ENCODE peak calls at places on chromosomes 16 and 17, in seven cellular contexts. U is T-helper 2 cell; E is stimulated activated CD8-positive, alpha-beta memory T cell treated with anti-CD3 and anti-CD28 coated beads, Interleukin-7, amount 100 ng/mL, for 1 hour; C is GM04503; K is neural crest cell; T is GM10248; N is nucleus accumbens. M is an unnamed sample.

GRCh38 chr16:10232757-10233156 is 50.5 kb upstream of the GRIN2A start:
- DNase-seq in T (no peak), E (no peak), C (no peak), U (no peak), N (no peak), K (no peak), M (no peak)

GRCh38 chr16:15775209-15775608 is 81.6 kb downstream of the MYH11 start:
- DNase-seq in N (no peak), E (no peak), C (no peak), U (no peak), T (no peak), K (no peak), M (peak; percentile 26)

GRCh38 chr17:40065771-40066510 is 3.2 kb downstream of the THRA start:
- DNase-seq in N (peak; percentile 54), T (no peak), C (no peak), E (no peak), K (no peak), U (no peak), M (no peak)

GRCh38 chr17:79695293-79696158 is 35.2 kb upstream of the ENPP7 start:
- DNase-seq in C (no peak), T (no peak), E (no peak), K (no peak), U (no peak), N (no peak), M (no peak)

GRCh38 chr17:4956493-4957061 is 5.7 kb downstream of the ENO3 start:
- DNase-seq in E (no peak), K (no peak), U (no peak), C (no peak), T (no peak), N (no peak), M (peak; percentile 47)

GRCh38 chr16:26606381-26607150 is 460.2 kb upstream of the C16orf82 start:
- DNase-seq in C (no peak), T (no peak), N (no peak), K (no peak), U (no peak), E (no peak), M (no peak)

GRCh38 chr17:51371732-51372151 is 111.4 kb downstream of the UTP18 start:
- DNase-seq in E (peak; percentile 2), K (peak; percentile 51), U (no peak), N (peak; percentile 52), T (peak; percentile 38), C (no peak), M (peak; percentile 77)

GRCh38 chr17:51435641-51436091 is 175.3 kb downstream of the UTP18 start:
- DNase-seq in U (no peak), E (no peak), T (peak; percentile 21), N (peak; percentile 4), K (peak; percentile 53), C (no peak), M (peak; percentile 47)

GRCh38 chr17:52828621-52829020 is 670.1 kb upstream of the CA10 start:
- DNase-seq in K (no peak), T (no peak), U (no peak), E (no peak), N (no peak), C (no peak), M (no peak)

GRCh38 chr17:27498615-27499316 is 42.5 kb downstream of the KSR1 start:
- DNase-seq in U (no peak), K (no peak), N (no peak), C (no peak), E (no peak), T (no peak), M (no peak)

GRCh38 chr17:28252436-28252835 is 66.6 kb upstream of the TMEM97 start:
- DNase-seq in K (no peak), U (no peak), C (peak; percentile 34), T (no peak), N (no peak), E (no peak), M (no peak)

GRCh38 chr17:68396795-68397536 is 60.3 kb downstream of the WIPI1 start:
- DNase-seq in E (no peak), K (no peak), U (no peak), N (no peak), T (no peak), C (no peak), M (peak; percentile 24)

GRCh38 chr16:26963109-26963508 is 103.6 kb upstream of the C16orf82 start:
- DNase-seq in N (no peak), E (no peak), C (no peak), U (no peak), T (no peak), K (peak; percentile 13), M (peak; percentile 17)

GRCh38 chr17:72334205-72334604 is 213.4 kb downstream of the SOX9 start:
- DNase-seq in U (no peak), T (no peak), E (no peak), K (no peak), N (no peak), C (no peak), M (no peak)

GRCh38 chr17:689556-690247 is 24.9 kb downstream of the VPS53 start:
- DNase-seq in N (no peak), E (no peak), K (no peak), T (no peak), U (no peak), C (no peak), M (no peak)

GRCh38 chr16:87086156-87086555 is 231.0 kb downstream of the C16orf95 start:
- DNase-seq in T (no peak), C (no peak), K (no peak), U (no peak), E (no peak), N (no peak), M (no peak)

GRCh38 chr17:7130626-7131467 is 16.2 kb upstream of the ASGR2 start:
- DNase-seq in T (no peak), U (no peak), E (no peak), C (no peak), N (no peak), K (no peak), M (peak; percentile 56)

GRCh38 chr16:53257001-53257400 is 177.3 kb upstream of the RBL2 start:
- DNase-seq in T (no peak), N (no peak), E (no peak), C (peak; percentile 28), U (no peak), K (no peak), M (no peak)

GRCh38 chr16:27315333-27316037 is 1.7 kb downstream of the IL4R start:
- DNase-seq in K (no peak), U (peak; percentile 22), E (no peak), C (no peak), N (no peak), T (no peak), M (peak; percentile 61)

GRCh38 chr17:57549468-57549867 is 195.6 kb downstream of the CCDC182 start:
- DNase-seq in C (no peak), N (no peak), T (no peak), E (no peak), K (no peak), U (no peak), M (no peak)

GRCh38 chr17:76585048-76585648 is 512 bp downstream of the ST6GALNAC2 start:
- DNase-seq in E (no peak), T (peak; percentile 28), C (no peak), U (no peak), N (no peak), K (no peak), M (no peak)

GRCh38 chr17:17959520-17960361 is 12.5 kb downstream of the TOM1L2 start:
- DNase-seq in C (no peak), U (no peak), T (peak; percentile 61), N (no peak), E (no peak), K (no peak), M (no peak)

GRCh38 chr17:76422860-76423259 is 30.1 kb downstream of the UBE2O start:
- DNase-seq in K (no peak), T (no peak), N (no peak), C (no peak), U (no peak), E (no peak), M (no peak)

M was measured in OCI-LY7.